ENCODE peak calls at places on chromosomes 7 and 10, in eight cellular contexts. One of them, this sample, is unnamed.

GRCh38 chr7:139523199-139523941 is at the start of gene CLEC2L:
- DNase-seq in cardiac muscle cell: peak
- DNase-seq in esophagus muscularis mucosa: no peak
- DNase-seq in RWPE1: peak
- DNase-seq in uterus: no peak
- DNase-seq in mammary epithelial cell: no peak
- DNase-seq in GM10248: no peak
- DNase-seq in HFF-Myc: no peak
- DNase-seq in this sample: no peak

GRCh38 chr7:128893251-128894100 is 17.0 kb downstream of the KCP start:
- DNase-seq in GM10248: no peak
- DNase-seq in cardiac muscle cell: no peak
- DNase-seq in mammary epithelial cell: peak
- DNase-seq in RWPE1: peak
- DNase-seq in HFF-Myc: no peak
- DNase-seq in esophagus muscularis mucosa: no peak
- DNase-seq in uterus: no peak
- DNase-seq in this sample: no peak

GRCh38 chr7:122260336-122260735 is 44.2 kb downstream of the FEZF1 start:
- DNase-seq in mammary epithelial cell: no peak
- DNase-seq in HFF-Myc: no peak
- DNase-seq in cardiac muscle cell: no peak
- DNase-seq in esophagus muscularis mucosa: no peak
- DNase-seq in uterus: no peak
- DNase-seq in RWPE1: no peak
- DNase-seq in GM10248: no peak
- DNase-seq in this sample: no peak

GRCh38 chr10:47246409-47247189 is 53.4 kb upstream of the GDF10 start:
- DNase-seq in GM10248: no peak
- DNase-seq in uterus: no peak
- DNase-seq in esophagus muscularis mucosa: no peak
- DNase-seq in mammary epithelial cell: no peak
- DNase-seq in RWPE1: no peak
- DNase-seq in cardiac muscle cell: no peak
- DNase-seq in HFF-Myc: no peak
- DNase-seq in this sample: no peak

GRCh38 chr7:133029463-133029862 is 52.4 kb downstream of the CHCHD3 start:
- DNase-seq in HFF-Myc: no peak
- DNase-seq in uterus: no peak
- DNase-seq in cardiac muscle cell: no peak
- DNase-seq in mammary epithelial cell: no peak
- DNase-seq in RWPE1: no peak
- DNase-seq in esophagus muscularis mucosa: no peak
- DNase-seq in GM10248: no peak
- DNase-seq in this sample: no peak

GRCh38 chr10:48598936-48599829 is 5.7 kb downstream of the ARHGAP22 start:
- DNase-seq in uterus: no peak
- DNase-seq in GM10248: no peak
- DNase-seq in HFF-Myc: no peak
- DNase-seq in esophagus muscularis mucosa: peak
- DNase-seq in cardiac muscle cell: no peak
- DNase-seq in mammary epithelial cell: no peak
- DNase-seq in RWPE1: no peak
- DNase-seq in this sample: no peak

GRCh38 chr7:68187549-68187948 is 1190.9 kb downstream of the TYW1 start:
- DNase-seq in mammary epithelial cell: no peak
- DNase-seq in HFF-Myc: no peak
- DNase-seq in GM10248: no peak
- DNase-seq in cardiac muscle cell: no peak
- DNase-seq in uterus: no peak
- DNase-seq in esophagus muscularis mucosa: no peak
- DNase-seq in RWPE1: no peak
- DNase-seq in this sample: no peak

GRCh38 chr10:80477813-80478212 is 23.7 kb downstream of the TSPAN14 start:
- DNase-seq in cardiac muscle cell: no peak
- DNase-seq in GM10248: no peak
- DNase-seq in RWPE1: peak
- DNase-seq in mammary epithelial cell: peak
- DNase-seq in uterus: no peak
- DNase-seq in esophagus muscularis mucosa: no peak
- DNase-seq in HFF-Myc: peak
- DNase-seq in this sample: no peak

GRCh38 chr7:78223598-78223997 is 425.0 kb downstream of the PHTF2 start:
- DNase-seq in HFF-Myc: no peak
- DNase-seq in mammary epithelial cell: no peak
- DNase-seq in esophagus muscularis mucosa: no peak
- DNase-seq in cardiac muscle cell: no peak
- DNase-seq in uterus: no peak
- DNase-seq in GM10248: no peak
- DNase-seq in RWPE1: no peak
- DNase-seq in this sample: no peak

GRCh38 chr10:96401036-96401435 is 42.2 kb upstream of the OPALIN start:
- DNase-seq in HFF-Myc: no peak
- DNase-seq in GM10248: no peak
- DNase-seq in cardiac muscle cell: no peak
- DNase-seq in esophagus muscularis mucosa: no peak
- DNase-seq in uterus: no peak
- DNase-seq in RWPE1: no peak
- DNase-seq in mammary epithelial cell: no peak
- DNase-seq in this sample: no peak

GRCh38 chr7:29764227-29764626 is 42.1 kb upstream of the WIPF3 start:
- DNase-seq in cardiac muscle cell: peak
- DNase-seq in esophagus muscularis mucosa: no peak
- DNase-seq in mammary epithelial cell: no peak
- DNase-seq in RWPE1: peak
- DNase-seq in HFF-Myc: no peak
- DNase-seq in uterus: no peak
- DNase-seq in GM10248: no peak
- DNase-seq in this sample: no peak

GRCh38 chr7:79434098-79434497 is 19.4 kb downstream of the MAGI2 start:
- DNase-seq in RWPE1: peak
- DNase-seq in uterus: no peak
- DNase-seq in esophagus muscularis mucosa: no peak
- DNase-seq in HFF-Myc: no peak
- DNase-seq in GM10248: no peak
- DNase-seq in mammary epithelial cell: peak
- DNase-seq in cardiac muscle cell: no peak
- DNase-seq in this sample: no peak

GRCh38 chr7:101108330-101108857 is 18.5 kb upstream of the SERPINE1 start:
- DNase-seq in GM10248: peak
- DNase-seq in esophagus muscularis mucosa: no peak
- DNase-seq in cardiac muscle cell: no peak
- DNase-seq in HFF-Myc: no peak
- DNase-seq in RWPE1: no peak
- DNase-seq in mammary epithelial cell: peak
- DNase-seq in uterus: peak
- DNase-seq in this sample: peak

GRCh38 chr7:50449501-50449880 is 659 bp downstream of the FIGNL1 start:
- DNase-seq in GM10248: no peak
- DNase-seq in RWPE1: no peak
- DNase-seq in uterus: no peak
- DNase-seq in HFF-Myc: no peak
- DNase-seq in esophagus muscularis mucosa: no peak
- DNase-seq in cardiac muscle cell: no peak
- DNase-seq in mammary epithelial cell: no peak
- DNase-seq in this sample: no peak

GRCh38 chr10:43839973-43840372 is 191.3 kb upstream of the ZNF32 start:
- DNase-seq in mammary epithelial cell: no peak
- DNase-seq in esophagus muscularis mucosa: no peak
- DNase-seq in cardiac muscle cell: no peak
- DNase-seq in GM10248: no peak
- DNase-seq in HFF-Myc: no peak
- DNase-seq in RWPE1: no peak
- DNase-seq in uterus: no peak
- DNase-seq in this sample: no peak

DNA sequence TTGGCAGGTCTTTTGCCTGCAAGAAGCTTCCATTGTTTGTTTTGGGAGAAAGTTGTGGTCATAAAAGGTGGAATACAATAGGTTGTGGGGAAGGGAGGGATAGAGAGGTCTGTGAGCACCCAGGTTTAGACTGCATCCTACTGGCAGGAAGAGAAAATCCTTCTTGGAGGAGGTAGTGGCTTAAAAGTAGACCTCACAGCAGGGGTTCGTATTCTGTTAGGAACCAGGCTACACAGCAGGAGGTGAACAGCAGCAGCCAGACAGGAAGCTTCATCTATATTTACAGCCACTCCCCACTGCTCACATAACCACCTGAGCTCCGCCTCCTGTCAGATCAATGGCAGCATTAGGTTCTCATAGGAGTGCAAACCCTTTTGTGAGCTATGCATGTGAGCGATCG is 245.3 kb downstream of the NSUN6 start:
- DNase-seq in GM10248: no peak
- DNase-seq in RWPE1: no peak
- DNase-seq in uterus: no peak
- DNase-seq in mammary epithelial cell: no peak
- DNase-seq in HFF-Myc: no peak
- DNase-seq in cardiac muscle cell: no peak
- DNase-seq in esophagus muscularis mucosa: peak
- DNase-seq in this sample: no peak
- TF ChIP-seq CTCF in GM10248: no peak
- TF ChIP-seq CTCF in RWPE1: no peak
- TF ChIP-seq CTCF in uterus: no peak
- TF ChIP-seq CTCF in mammary epithelial cell: no peak
- TF ChIP-seq CTCF in HFF-Myc: no peak
- TF ChIP-seq CTCF in cardiac muscle cell: no peak
- TF ChIP-seq CTCF in esophagus muscularis mucosa: no peak
- TF ChIP-seq CTCF in this sample: no peak

GRCh38 chr10:124403548-124403947 is 15.2 kb downstream of the OAT start:
- DNase-seq in RWPE1: peak
- DNase-seq in GM10248: peak
- DNase-seq in esophagus muscularis mucosa: no peak
- DNase-seq in cardiac muscle cell: peak
- DNase-seq in mammary epithelial cell: peak
- DNase-seq in uterus: no peak
- DNase-seq in HFF-Myc: peak
- DNase-seq in this sample: peak

GRCh38 chr10:124409696-124410095 is 9.0 kb downstream of the OAT start:
- DNase-seq in RWPE1: no peak
- DNase-seq in mammary epithelial cell: no peak
- DNase-seq in esophagus muscularis mucosa: no peak
- DNase-seq in HFF-Myc: no peak
- DNase-seq in uterus: no peak
- DNase-seq in GM10248: no peak
- DNase-seq in cardiac muscle cell: no peak
- DNase-seq in this sample: no peak

GRCh38 chr10:124402273-124402672 is 16.4 kb downstream of the OAT start:
- DNase-seq in esophagus muscularis mucosa: no peak
- DNase-seq in GM10248: no peak
- DNase-seq in cardiac muscle cell: no peak
- DNase-seq in HFF-Myc: no peak
- DNase-seq in RWPE1: no peak
- DNase-seq in uterus: no peak
- DNase-seq in mammary epithelial cell: no peak
- DNase-seq in this sample: no peak

GRCh38 chr10:124408357-124408756 is 10.4 kb downstream of the OAT start:
- DNase-seq in mammary epithelial cell: no peak
- DNase-seq in uterus: no peak
- DNase-seq in GM10248: no peak
- DNase-seq in HFF-Myc: no peak
- DNase-seq in RWPE1: no peak
- DNase-seq in cardiac muscle cell: no peak
- DNase-seq in esophagus muscularis mucosa: no peak
- DNase-seq in this sample: no peak

GRCh38 chr10:124407451-124407850 is 11.3 kb downstream of the OAT start:
- DNase-seq in GM10248: no peak
- DNase-seq in cardiac muscle cell: no peak
- DNase-seq in mammary epithelial cell: no peak
- DNase-seq in esophagus muscularis mucosa: no peak
- DNase-seq in RWPE1: no peak
- DNase-seq in HFF-Myc: no peak
- DNase-seq in uterus: no peak
- DNase-seq in this sample: no peak
- TF ChIP-seq CTCF in GM10248: no peak
- TF ChIP-seq CTCF in cardiac muscle cell: no peak
- TF ChIP-seq CTCF in mammary epithelial cell: no peak
- TF ChIP-seq CTCF in esophagus muscularis mucosa: no peak
- TF ChIP-seq CTCF in RWPE1: no peak
- TF ChIP-seq CTCF in HFF-Myc: no peak
- TF ChIP-seq CTCF in uterus: no peak
- TF ChIP-seq CTCF in this sample: no peak

DNA sequence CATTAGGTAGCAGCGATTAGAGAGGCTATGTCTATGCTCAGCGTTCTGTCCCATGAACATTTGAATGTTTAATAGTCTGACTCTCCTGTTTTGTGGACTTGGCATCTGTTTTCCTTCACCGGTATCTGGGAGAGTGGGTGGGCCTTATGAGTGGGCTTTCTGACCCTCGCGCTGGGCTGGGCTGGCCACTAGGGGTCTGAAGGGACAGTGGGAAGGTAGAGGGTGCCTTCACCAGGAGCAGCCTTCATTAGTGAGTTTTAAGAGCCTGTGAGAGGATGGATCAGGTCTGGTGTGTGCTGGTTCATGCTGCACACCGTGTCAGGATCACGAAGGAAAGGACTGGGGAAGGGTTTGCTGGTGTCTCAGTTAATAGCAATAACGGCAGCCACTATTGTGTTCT is 33.4 kb downstream of the DCLRE1A start:
- DNase-seq in mammary epithelial cell: no peak
- DNase-seq in RWPE1: no peak
- DNase-seq in cardiac muscle cell: peak
- DNase-seq in HFF-Myc: no peak
- DNase-seq in uterus: no peak
- DNase-seq in esophagus muscularis mucosa: no peak
- DNase-seq in GM10248: no peak
- DNase-seq in this sample: no peak
- TF ChIP-seq CTCF in mammary epithelial cell: peak
- TF ChIP-seq CTCF in RWPE1: no peak
- TF ChIP-seq CTCF in cardiac muscle cell: no peak
- TF ChIP-seq CTCF in HFF-Myc: peak
- TF ChIP-seq CTCF in uterus: no peak
- TF ChIP-seq CTCF in esophagus muscularis mucosa: no peak
- TF ChIP-seq CTCF in GM10248: no peak
- TF ChIP-seq CTCF in this sample: peak

GRCh38 chr7:7329321-7329720 is 147.0 kb downstream of the C1GALT1 start:
- DNase-seq in GM10248: no peak
- DNase-seq in uterus: no peak
- DNase-seq in RWPE1: peak
- DNase-seq in cardiac muscle cell: no peak
- DNase-seq in mammary epithelial cell: peak
- DNase-seq in HFF-Myc: no peak
- DNase-seq in esophagus muscularis mucosa: no peak
- DNase-seq in this sample: no peak

GRCh38 chr7:7327423-7327822 is 145.1 kb downstream of the C1GALT1 start:
- DNase-seq in RWPE1: peak
- DNase-seq in cardiac muscle cell: no peak
- DNase-seq in esophagus muscularis mucosa: no peak
- DNase-seq in HFF-Myc: no peak
- DNase-seq in uterus: no peak
- DNase-seq in mammary epithelial cell: peak
- DNase-seq in GM10248: no peak
- DNase-seq in this sample: no peak

GRCh38 chr7:7333610-7334009 is 151.3 kb downstream of the C1GALT1 start:
- DNase-seq in GM10248: no peak
- DNase-seq in HFF-Myc: no peak
- DNase-seq in uterus: no peak
- DNase-seq in cardiac muscle cell: no peak
- DNase-seq in RWPE1: no peak
- DNase-seq in esophagus muscularis mucosa: no peak
- DNase-seq in mammary epithelial cell: no peak
- DNase-seq in this sample: no peak

GRCh38 chr7:7331523-7331922 is 149.2 kb downstream of the C1GALT1 start:
- DNase-seq in esophagus muscularis mucosa: no peak
- DNase-seq in GM10248: no peak
- DNase-seq in uterus: no peak
- DNase-seq in RWPE1: no peak
- DNase-seq in mammary epithelial cell: no peak
- DNase-seq in HFF-Myc: no peak
- DNase-seq in cardiac muscle cell: no peak
- DNase-seq in this sample: no peak

GRCh38 chr7:7330997-7331396 is 148.7 kb downstream of the C1GALT1 start:
- DNase-seq in uterus: no peak
- DNase-seq in cardiac muscle cell: no peak
- DNase-seq in RWPE1: no peak
- DNase-seq in GM10248: no peak
- DNase-seq in HFF-Myc: no peak
- DNase-seq in mammary epithelial cell: no peak
- DNase-seq in esophagus muscularis mucosa: no peak
- DNase-seq in this sample: no peak
- TF ChIP-seq CTCF in uterus: no peak
- TF ChIP-seq CTCF in cardiac muscle cell: no peak
- TF ChIP-seq CTCF in RWPE1: no peak
- TF ChIP-seq CTCF in GM10248: no peak
- TF ChIP-seq CTCF in HFF-Myc: no peak
- TF ChIP-seq CTCF in mammary epithelial cell: no peak
- TF ChIP-seq CTCF in esophagus muscularis mucosa: no peak
- TF ChIP-seq CTCF in this sample: no peak

This sample was measured in GM20000.